ENCODE peak calls at places on chromosome 1, in eight cellular contexts. U, K, Q, H, D, E, B and P are unnamed samples.

GRCh38 chr1:6962956-6963915 is 178.0 kb downstream of the CAMTA1 start:
- DNase-seq in E (peak; percentile 73), K (peak; percentile 99), D (peak; percentile 72), U (peak; percentile 88), Q (no peak), B (no peak), H (peak; percentile 92), P (no peak)

GRCh38 chr1:56019472-56019871 is 559.9 kb downstream of the PLPP3 start:
- DNase-seq in Q (no peak), B (no peak), U (no peak), H (no peak), K (no peak), E (no peak), D (no peak), P (no peak)

GRCh38 chr1:57874426-57874825 is 450.6 kb upstream of the DAB1 start:
- DNase-seq in E (no peak), H (no peak), D (no peak), U (no peak), Q (no peak), K (no peak), B (no peak), P (no peak)

GRCh38 chr1:9121891-9122409 is 7.0 kb downstream of the GPR157 start:
- DNase-seq in Q (no peak), E (no peak), B (no peak), K (no peak), D (no peak), H (no peak), U (no peak), P (peak; percentile 56)

GRCh38 chr1:36968730-36969129 is 65.6 kb downstream of the GRIK3 start:
- DNase-seq in H (no peak), B (no peak), Q (no peak), U (no peak), E (no peak), K (no peak), D (no peak), P (no peak)

GRCh38 chr1:116501041-116501869 is 69.6 kb downstream of the CD58 start:
- DNase-seq in Q (no peak), E (no peak), U (no peak), H (no peak), K (no peak), D (no peak), B (no peak), P (no peak)

GRCh38 chr1:227844320-227845114 is 29.0 kb downstream of the PRSS38 start:
- DNase-seq in U (no peak), B (no peak), E (no peak), K (no peak), H (no peak), D (no peak), Q (no peak), P (no peak)

GRCh38 chr1:159829822-159830455 is 3.3 kb downstream of the SLAMF8 start:
- DNase-seq in E (peak; percentile 43), H (no peak), B (no peak), U (no peak), Q (no peak), K (no peak), D (no peak), P (no peak)

GRCh38 chr1:75426688-75427087 is 184.2 kb downstream of the SLC44A5 start:
- DNase-seq in B (no peak), U (no peak), K (no peak), D (no peak), Q (no peak), H (no peak), E (no peak), P (no peak)

GRCh38 chr1:234315091-234315541 is 58.1 kb upstream of the COA6 start:
- DNase-seq in E (no peak), Q (no peak), K (no peak), D (no peak), H (no peak), U (no peak), B (no peak), P (no peak)

GRCh38 chr1:62993844-62994243 is 209.9 kb downstream of the ATG4C start:
- DNase-seq in B (no peak), Q (no peak), E (no peak), D (no peak), K (no peak), H (no peak), U (no peak), P (no peak)

GRCh38 chr1:185721553-185721952 is 12.6 kb upstream of the HMCN1 start:
- DNase-seq in H (no peak), K (no peak), U (no peak), B (no peak), Q (no peak), E (no peak), D (no peak), P (no peak)

GRCh38 chr1:185716095-185716494 is 18.1 kb upstream of the HMCN1 start:
- DNase-seq in D (no peak), E (no peak), H (no peak), U (no peak), Q (no peak), K (no peak), B (no peak), P (no peak)

GRCh38 chr1:185720633-185721272 is 13.4 kb upstream of the HMCN1 start:
- DNase-seq in H (no peak), K (peak; percentile 65), E (no peak), D (no peak), Q (no peak), B (no peak), U (peak; percentile 35), P (no peak)

GRCh38 chr1:185719021-185719420 is 15.2 kb upstream of the HMCN1 start:
- DNase-seq in K (peak; percentile 64), D (no peak), E (no peak), B (no peak), U (peak; percentile 49), H (peak; percentile 24), Q (no peak), P (no peak)
- TF ChIP-seq CTCF in K (peak; percentile 47), D (peak; percentile 13), E (no peak), B (no peak), U (peak; percentile 46), H (peak; percentile 25), Q (no peak), P (peak; percentile 75)

GRCh38 chr1:30446508-30446907 is 276.9 kb downstream of the MATN1 start:
- DNase-seq in U (no peak), B (no peak), H (no peak), E (no peak), K (no peak), Q (no peak), D (no peak), P (no peak)
- TF ChIP-seq CTCF in U (no peak), B (no peak), H (no peak), E (no peak), K (no peak), Q (no peak), D (no peak), P (no peak)

GRCh38 chr1:208654241-208654640 is 410.1 kb upstream of the PLXNA2 start:
- DNase-seq in U (peak; percentile 22), D (no peak), Q (no peak), K (peak; percentile 72), B (no peak), E (no peak), H (peak; percentile 17), P (no peak)
- TF ChIP-seq CTCF in U (peak; percentile 64), D (peak; percentile 56), Q (peak; percentile 23), K (peak; percentile 72), B (no peak), E (no peak), H (peak; percentile 66), P (peak; percentile 73)

GRCh38 chr1:161073474-161074121 is 3.9 kb upstream of the ARHGAP30 start:
- DNase-seq in E (no peak), B (no peak), D (no peak), U (no peak), K (no peak), H (no peak), Q (no peak), P (no peak)

GRCh38 chr1:161069731-161070270 is at the start of gene ARHGAP30:
- DNase-seq in K (peak; percentile 41), E (peak; percentile 62), D (no peak), H (no peak), U (no peak), B (no peak), Q (peak; percentile 90), P (no peak)

GRCh38 chr1:161070737-161071136 is 1.0 kb upstream of the ARHGAP30 start:
- DNase-seq in Q (no peak), K (no peak), E (no peak), U (no peak), H (no peak), D (no peak), B (no peak), P (no peak)

GRCh38 chr1:161072751-161073449 is 3.2 kb upstream of the ARHGAP30 start:
- DNase-seq in U (no peak), D (peak; percentile 37), E (no peak), Q (no peak), K (no peak), H (no peak), B (no peak), P (no peak)

GRCh38 chr1:161071886-161072371 is 2.2 kb upstream of the ARHGAP30 start:
- DNase-seq in U (peak; percentile 29), B (no peak), H (peak; percentile 61), K (peak; percentile 82), E (peak; percentile 46), D (peak; percentile 33), Q (peak; percentile 83), P (no peak)
- TF ChIP-seq CTCF in U (peak; percentile 57), B (peak; percentile 39), H (peak; percentile 67), K (peak; percentile 65), E (peak; percentile 31), D (peak; percentile 72), Q (peak; percentile 64), P (peak; percentile 65)

DNA sequence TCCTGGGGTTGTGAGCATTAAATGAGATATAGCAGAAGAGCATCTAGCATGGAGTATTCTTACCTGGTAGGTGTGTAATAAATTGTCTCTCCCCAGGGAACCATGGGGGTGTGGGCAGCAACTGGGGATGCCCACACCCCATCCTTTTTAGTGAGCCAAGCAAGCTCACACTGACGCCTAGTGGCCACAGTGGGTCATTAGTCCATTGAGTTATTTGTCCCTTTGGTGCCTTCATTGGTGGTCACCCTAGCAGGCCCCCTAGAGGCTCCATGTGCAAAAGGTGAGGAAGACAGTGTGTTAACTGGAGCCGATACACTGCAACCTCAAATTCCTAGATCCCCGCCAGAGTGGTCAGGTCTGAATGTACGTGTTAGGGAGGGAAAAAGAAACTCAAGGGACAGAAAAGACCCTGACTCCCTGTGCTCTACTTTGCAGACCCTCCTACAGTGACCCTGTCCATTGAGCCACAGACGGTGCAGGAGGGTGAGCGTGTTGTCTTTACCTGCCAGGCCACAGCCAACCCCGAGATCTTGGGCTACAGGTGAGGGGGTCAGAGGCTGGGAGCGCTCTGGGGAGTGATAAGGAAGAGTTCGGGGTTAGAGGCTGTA is 93.3 kb upstream of the CD1D start:
- DNase-seq in U (peak; percentile 70), Q (no peak), B (peak; percentile 34), H (peak; percentile 81), D (peak; percentile 73), E (no peak), K (peak; percentile 95), P (no peak)
- TF ChIP-seq CTCF in U (peak; percentile 97), Q (peak; percentile 87), B (peak; percentile 86), H (peak; percentile 95), D (peak; percentile 90), E (peak; percentile 43), K (peak; percentile 100), P (peak; percentile 99)